ENCODE peak calls at places on chromosome 1, in eight cellular contexts. Z is CD8-positive, alpha-beta T cell; J is fibroblast of pulmonary artery; S is PC-3; L is activated T-helper 1 cell treated with anti-CD3 and anti-CD28 coated beads, Interleukin-2, amount 50 U/mL, for 16 hours; B is naive thymus-derived CD4-positive, alpha-beta T cell; K is IMR-90; V is H9. Q is an unnamed sample.

GRCh38 chr1:6962956-6963915 is 178.0 kb downstream of the CAMTA1 start:
- DNase-seq in Z (peak), J (no peak), S (peak), L (no peak), B (peak), K (no peak), V (peak), Q (peak)

GRCh38 chr1:236748471-236748870 is 46.6 kb upstream of the MTR start:
- DNase-seq in Z (no peak), J (no peak), S (peak), L (no peak), B (no peak), K (no peak), V (no peak), Q (no peak)

GRCh38 chr1:218828125-218828650 is 345.5 kb upstream of the LYPLAL1 start:
- DNase-seq in Z (no peak), J (no peak), S (peak), L (no peak), B (no peak), K (no peak), V (no peak), Q (no peak)

GRCh38 chr1:113860891-113861290 is 10.6 kb downstream of the PTPN22 start:
- DNase-seq in Z (no peak), J (peak), S (peak), L (no peak), B (no peak), K (peak), V (no peak), Q (no peak)

GRCh38 chr1:25954371-25954938 is 43.4 kb downstream of the PAFAH2 start:
- DNase-seq in Z (no peak), J (peak), S (no peak), L (no peak), B (no peak), K (peak), V (no peak), Q (no peak)

GRCh38 chr1:93079685-93080141 is 630 bp downstream of the MTF2 start:
- DNase-seq in Z (peak), J (no peak), S (peak), L (no peak), B (no peak), K (no peak), V (peak), Q (peak)

GRCh38 chr1:54861070-54861761 is 25.8 kb downstream of the DHCR24 start:
- DNase-seq in Z (no peak), J (peak), S (peak), L (no peak), B (no peak), K (no peak), V (no peak), Q (no peak)

GRCh38 chr1:89781494-89782126 is 39.2 kb upstream of the LRRC8D start:
- DNase-seq in Z (peak), J (peak), S (no peak), L (no peak), B (peak), K (no peak), V (no peak), Q (no peak)

GRCh38 chr1:155192346-155193274 is 15.1 kb downstream of the THBS3 start:
- DNase-seq in Z (peak), J (no peak), S (peak), L (no peak), B (peak), K (no peak), V (peak), Q (no peak)

GRCh38 chr1:84442256-84442655 is 36.8 kb upstream of the RPF1 start:
- DNase-seq in Z (no peak), J (peak), S (peak), L (no peak), B (peak), K (peak), V (no peak), Q (no peak)

GRCh38 chr1:245843101-245843500 is 664.0 kb downstream of the SMYD3 start:
- DNase-seq in Z (no peak), J (no peak), S (no peak), L (no peak), B (no peak), K (no peak), V (no peak), Q (no peak)

GRCh38 chr1:171883844-171884243 is 42.5 kb downstream of the DNM3 start:
- DNase-seq in Z (no peak), J (no peak), S (no peak), L (no peak), B (no peak), K (no peak), V (no peak), Q (no peak)

GRCh38 chr1:92219028-92219427 is 1.3 kb downstream of the C1orf146 start:
- DNase-seq in Z (no peak), J (no peak), S (peak), L (no peak), B (no peak), K (peak), V (no peak), Q (no peak)

GRCh38 chr1:65964123-65964522 is 171.4 kb downstream of the PDE4B start:
- DNase-seq in Z (no peak), J (no peak), S (no peak), L (no peak), B (no peak), K (no peak), V (no peak), Q (no peak)

GRCh38 chr1:21673277-21673780 is 4.2 kb upstream of the RAP1GAP start:
- DNase-seq in Z (no peak), J (peak), S (peak), L (no peak), B (no peak), K (peak), V (peak), Q (peak)

GRCh38 chr1:12593621-12594066 is 24.4 kb downstream of the DHRS3 start:
- DNase-seq in Z (no peak), J (peak), S (peak), L (no peak), B (no peak), K (peak), V (no peak), Q (peak)

GRCh38 chr1:164660415-164661174 is 101.6 kb downstream of the PBX1 start:
- DNase-seq in Z (no peak), J (peak), S (peak), L (no peak), B (peak), K (peak), V (no peak), Q (no peak)

GRCh38 chr1:185155600-185156320 is 993 bp downstream of the TRMT1L start:
- DNase-seq in Z (no peak), J (peak), S (peak), L (no peak), B (peak), K (peak), V (no peak), Q (no peak)

GRCh38 chr1:11320153-11320936 is 47.3 kb downstream of the UBIAD1 start:
- DNase-seq in Z (peak), J (no peak), S (peak), L (peak), B (no peak), K (no peak), V (peak), Q (no peak)

GRCh38 chr1:235325854-235326253 is 2.1 kb downstream of the ARID4B start:
- DNase-seq in Z (no peak), J (no peak), S (no peak), L (no peak), B (no peak), K (no peak), V (no peak), Q (no peak)

GRCh38 chr1:7483634-7484383 is 287.3 kb upstream of the VAMP3 start:
- DNase-seq in Z (no peak), J (no peak), S (no peak), L (no peak), B (no peak), K (no peak), V (no peak), Q (no peak)

GRCh38 chr1:209787551-209787950 is 3.2 kb upstream of the C1orf74 start:
- DNase-seq in Z (no peak), J (peak), S (peak), L (no peak), B (no peak), K (peak), V (no peak), Q (peak)

GRCh38 chr1:14826172-14826636 is 227.7 kb downstream of the KAZN start:
- DNase-seq in Z (no peak), J (peak), S (peak), L (no peak), B (no peak), K (peak), V (no peak), Q (peak)

GRCh38 chr1:47978486-47978885 is 18.7 kb downstream of the TRABD2B start:
- DNase-seq in Z (no peak), J (no peak), S (no peak), L (no peak), B (no peak), K (peak), V (no peak), Q (no peak)

GRCh38 chr1:176903474-176903873 is 261.0 kb downstream of the ASTN1 start:
- DNase-seq in Z (no peak), J (peak), S (peak), L (no peak), B (no peak), K (peak), V (no peak), Q (no peak)

GRCh38 chr1:169043823-169044222 is 62.7 kb upstream of the ATP1B1 start:
- DNase-seq in Z (no peak), J (no peak), S (no peak), L (no peak), B (peak), K (no peak), V (no peak), Q (no peak)

GRCh38 chr1:85992756-85993155 is 163.8 kb downstream of the COL24A1 start:
- DNase-seq in Z (no peak), J (peak), S (peak), L (no peak), B (no peak), K (peak), V (no peak), Q (no peak)

GRCh38 chr1:10651793-10652192 is 144.7 kb downstream of the CASZ1 start:
- DNase-seq in Z (no peak), J (no peak), S (no peak), L (no peak), B (no peak), K (no peak), V (peak), Q (no peak)

GRCh38 chr1:30413606-30414005 is 309.8 kb downstream of the MATN1 start:
- DNase-seq in Z (no peak), J (no peak), S (no peak), L (no peak), B (no peak), K (no peak), V (no peak), Q (no peak)

GRCh38 chr1:151905070-151905442 is 4.3 kb downstream of the THEM4 start:
- DNase-seq in Z (peak), J (peak), S (no peak), L (peak), B (peak), K (no peak), V (no peak), Q (peak)

GRCh38 chr1:9728451-9729295 is 77.1 kb downstream of the PIK3CD start:
- DNase-seq in Z (peak), J (no peak), S (no peak), L (no peak), B (peak), K (no peak), V (no peak), Q (no peak)

GRCh38 chr1:152440635-152441471 is 26.8 kb upstream of the CRNN start:
- DNase-seq in Z (peak), J (peak), S (peak), L (peak), B (peak), K (peak), V (peak), Q (peak)

GRCh38 chr1:26754086-26754874 is 33.5 kb upstream of the PIGV start:
- DNase-seq in Z (no peak), J (no peak), S (peak), L (no peak), B (no peak), K (no peak), V (no peak), Q (no peak)

GRCh38 chr1:115314765-115315164 is 23.3 kb downstream of the NGF start:
- DNase-seq in Z (no peak), J (peak), S (peak), L (no peak), B (no peak), K (peak), V (no peak), Q (no peak)

Q was measured in ovary.